ENCODE peak calls at places on chromosomes 7 and 10, in six cellular contexts. One of them, this sample, is unnamed.

GRCh38 chr7:18475488-18475887 is 20.1 kb upstream of the HDAC9 start:
- ATAC-seq in body of pancreas: no peak
- ATAC-seq in activated naive CD8-positive, alpha-beta T cell treated with anti-CD3 and anti-CD28 coated beads, Interleukin-2, amount 50 U/mL, for 24 hours: no peak
- ATAC-seq in K562: no peak
- ATAC-seq in pancreas: no peak
- ATAC-seq in T-helper 17 cell: no peak
- ATAC-seq in this sample: no peak

GRCh38 chr10:6473430-6473829 is 106.6 kb downstream of the PRKCQ start:
- ATAC-seq in body of pancreas: no peak
- ATAC-seq in activated naive CD8-positive, alpha-beta T cell treated with anti-CD3 and anti-CD28 coated beads, Interleukin-2, amount 50 U/mL, for 24 hours: peak
- ATAC-seq in K562: peak
- ATAC-seq in pancreas: no peak
- ATAC-seq in T-helper 17 cell: peak
- ATAC-seq in this sample: peak

GRCh38 chr10:132397671-132398565 is 918 bp downstream of the PWWP2B start:
- ATAC-seq in body of pancreas: peak
- ATAC-seq in activated naive CD8-positive, alpha-beta T cell treated with anti-CD3 and anti-CD28 coated beads, Interleukin-2, amount 50 U/mL, for 24 hours: peak
- ATAC-seq in K562: peak
- ATAC-seq in pancreas: peak
- ATAC-seq in T-helper 17 cell: peak
- ATAC-seq in this sample: peak

GRCh38 chr10:126349676-126350075 is 38.6 kb downstream of the ADAM12 start:
- ATAC-seq in body of pancreas: no peak
- ATAC-seq in activated naive CD8-positive, alpha-beta T cell treated with anti-CD3 and anti-CD28 coated beads, Interleukin-2, amount 50 U/mL, for 24 hours: no peak
- ATAC-seq in K562: no peak
- ATAC-seq in pancreas: no peak
- ATAC-seq in T-helper 17 cell: no peak
- ATAC-seq in this sample: no peak

GRCh38 chr10:73997806-73998622 is at the start of gene VCL:
- ATAC-seq in body of pancreas: peak
- ATAC-seq in activated naive CD8-positive, alpha-beta T cell treated with anti-CD3 and anti-CD28 coated beads, Interleukin-2, amount 50 U/mL, for 24 hours: peak
- ATAC-seq in K562: peak
- ATAC-seq in pancreas: peak
- ATAC-seq in T-helper 17 cell: peak
- ATAC-seq in this sample: peak

GRCh38 chr10:4512557-4513286 is 313.3 kb upstream of the AKR1E2 start:
- ATAC-seq in body of pancreas: no peak
- ATAC-seq in activated naive CD8-positive, alpha-beta T cell treated with anti-CD3 and anti-CD28 coated beads, Interleukin-2, amount 50 U/mL, for 24 hours: no peak
- ATAC-seq in K562: peak
- ATAC-seq in pancreas: no peak
- ATAC-seq in T-helper 17 cell: no peak
- ATAC-seq in this sample: no peak

GRCh38 chr7:12967322-12967721 is 279.9 kb downstream of the ARL4A start:
- ATAC-seq in body of pancreas: no peak
- ATAC-seq in activated naive CD8-positive, alpha-beta T cell treated with anti-CD3 and anti-CD28 coated beads, Interleukin-2, amount 50 U/mL, for 24 hours: no peak
- ATAC-seq in K562: no peak
- ATAC-seq in pancreas: no peak
- ATAC-seq in T-helper 17 cell: no peak
- ATAC-seq in this sample: no peak

GRCh38 chr10:60524541-60524940 is 134.9 kb upstream of the ANK3 start:
- ATAC-seq in body of pancreas: no peak
- ATAC-seq in activated naive CD8-positive, alpha-beta T cell treated with anti-CD3 and anti-CD28 coated beads, Interleukin-2, amount 50 U/mL, for 24 hours: no peak
- ATAC-seq in K562: no peak
- ATAC-seq in pancreas: no peak
- ATAC-seq in T-helper 17 cell: no peak
- ATAC-seq in this sample: no peak